ENCODE peak calls at places on chromosome 4, in four cellular contexts. One of them, this sample, is unnamed.

GRCh38 chr4:61786226-61786625 is 586.1 kb downstream of the ADGRL3 start:
- DNase-seq in activated naive CD8-positive, alpha-beta T cell treated with anti-CD3 and anti-CD28 coated beads, Interleukin-2, amount 10 ng/mL, durations not matched to agents 7 days and 5 days: no peak
- DNase-seq in nucleus accumbens: no peak
- DNase-seq in activated gamma-delta T cell treated with Interleukin-2 at 50 U/mL for 16 hours: no peak
- DNase-seq in this sample: no peak

GRCh38 chr4:8297691-8298485 is 28.3 kb downstream of the HTRA3 start:
- DNase-seq in activated gamma-delta T cell treated with Interleukin-2 at 50 U/mL for 16 hours: no peak
- DNase-seq in nucleus accumbens: no peak
- DNase-seq in activated naive CD8-positive, alpha-beta T cell treated with anti-CD3 and anti-CD28 coated beads, Interleukin-2, amount 10 ng/mL, durations not matched to agents 7 days and 5 days: no peak
- DNase-seq in this sample: no peak

GRCh38 chr4:64882311-64883086 is 473.2 kb upstream of the TECRL start:
- DNase-seq in activated naive CD8-positive, alpha-beta T cell treated with anti-CD3 and anti-CD28 coated beads, Interleukin-2, amount 10 ng/mL, durations not matched to agents 7 days and 5 days: no peak
- DNase-seq in nucleus accumbens: no peak
- DNase-seq in activated gamma-delta T cell treated with Interleukin-2 at 50 U/mL for 16 hours: no peak
- DNase-seq in this sample: no peak

GRCh38 chr4:42280327-42281095 is 116.8 kb upstream of the SHISA3 start:
- DNase-seq in activated naive CD8-positive, alpha-beta T cell treated with anti-CD3 and anti-CD28 coated beads, Interleukin-2, amount 10 ng/mL, durations not matched to agents 7 days and 5 days: no peak
- DNase-seq in activated gamma-delta T cell treated with Interleukin-2 at 50 U/mL for 16 hours: no peak
- DNase-seq in nucleus accumbens: no peak
- DNase-seq in this sample: no peak

GRCh38 chr4:169205146-169205806 is 65.5 kb downstream of the SH3RF1 start:
- DNase-seq in nucleus accumbens: no peak
- DNase-seq in activated gamma-delta T cell treated with Interleukin-2 at 50 U/mL for 16 hours: no peak
- DNase-seq in activated naive CD8-positive, alpha-beta T cell treated with anti-CD3 and anti-CD28 coated beads, Interleukin-2, amount 10 ng/mL, durations not matched to agents 7 days and 5 days: no peak
- DNase-seq in this sample: no peak

GRCh38 chr4:156963419-156963818 is 8.2 kb downstream of the PDGFC start:
- DNase-seq in activated naive CD8-positive, alpha-beta T cell treated with anti-CD3 and anti-CD28 coated beads, Interleukin-2, amount 10 ng/mL, durations not matched to agents 7 days and 5 days: no peak
- DNase-seq in activated gamma-delta T cell treated with Interleukin-2 at 50 U/mL for 16 hours: no peak
- DNase-seq in nucleus accumbens: no peak
- DNase-seq in this sample: no peak

GRCh38 chr4:119593698-119594097 is 34.9 kb downstream of the PDE5A start:
- DNase-seq in activated gamma-delta T cell treated with Interleukin-2 at 50 U/mL for 16 hours: no peak
- DNase-seq in nucleus accumbens: no peak
- DNase-seq in activated naive CD8-positive, alpha-beta T cell treated with anti-CD3 and anti-CD28 coated beads, Interleukin-2, amount 10 ng/mL, durations not matched to agents 7 days and 5 days: no peak
- DNase-seq in this sample: no peak

GRCh38 chr4:17273047-17273446 is 238.8 kb downstream of the QDPR start:
- DNase-seq in nucleus accumbens: no peak
- DNase-seq in activated gamma-delta T cell treated with Interleukin-2 at 50 U/mL for 16 hours: no peak
- DNase-seq in activated naive CD8-positive, alpha-beta T cell treated with anti-CD3 and anti-CD28 coated beads, Interleukin-2, amount 10 ng/mL, durations not matched to agents 7 days and 5 days: no peak
- DNase-seq in this sample: no peak

GRCh38 chr4:8557151-8558076 is 22.8 kb upstream of the GPR78 start:
- DNase-seq in activated gamma-delta T cell treated with Interleukin-2 at 50 U/mL for 16 hours: no peak
- DNase-seq in activated naive CD8-positive, alpha-beta T cell treated with anti-CD3 and anti-CD28 coated beads, Interleukin-2, amount 10 ng/mL, durations not matched to agents 7 days and 5 days: no peak
- DNase-seq in nucleus accumbens: no peak
- DNase-seq in this sample: no peak

GRCh38 chr4:26905172-26905571 is 44.5 kb downstream of the STIM2 start:
- DNase-seq in activated naive CD8-positive, alpha-beta T cell treated with anti-CD3 and anti-CD28 coated beads, Interleukin-2, amount 10 ng/mL, durations not matched to agents 7 days and 5 days: no peak
- DNase-seq in nucleus accumbens: no peak
- DNase-seq in activated gamma-delta T cell treated with Interleukin-2 at 50 U/mL for 16 hours: no peak
- DNase-seq in this sample: no peak

This sample was measured in occipital lobe.